ENCODE peak calls at places on chromosomes 5 and 9, in five cellular contexts. U is CD4-positive, alpha-beta T cell; L is thyroid gland; V is lower leg skin; P is fibroblast of pulmonary artery. A is an unnamed sample.
A peak's percentile ranks its signal among the peaks of the same experiment; 100 is the strongest.

GRCh38 chr5:134019636-134020035 is 14.9 kb upstream of the VDAC1 start:
- DNase-seq in U (no peak), P (no peak), V (no peak), L (no peak), A (no peak)

GRCh38 chr5:121366515-121366914 is 485.2 kb upstream of the FTMT start:
- DNase-seq in V (no peak), L (no peak), P (peak; percentile 28), U (no peak), A (no peak)

GRCh38 chr9:69549310-69550202 is 122.6 kb downstream of the APBA1 start:
- DNase-seq in P (peak; percentile 64), V (no peak), L (peak; percentile 20), U (no peak), A (no peak)

GRCh38 chr9:121780177-121780576 is 128.7 kb downstream of the DAB2IP start:
- DNase-seq in P (no peak), V (no peak), U (no peak), L (no peak), A (peak; percentile 15)

GRCh38 chr5:54969856-54970828 is 15.3 kb downstream of the ESM1 start:
- DNase-seq in U (no peak), L (no peak), V (no peak), P (no peak), A (no peak)

GRCh38 chr9:113446323-113446740 is 17.2 kb upstream of the RGS3 start:
- DNase-seq in V (no peak), U (no peak), P (peak; percentile 75), L (no peak), A (no peak)

GRCh38 chr5:179530069-179530998 is 20.0 kb upstream of the RUFY1 start:
- DNase-seq in P (peak; percentile 24), U (peak; percentile 16), V (no peak), L (peak; percentile 54), A (peak; percentile 67)

GRCh38 chr9:35962126-35962906 is 4.4 kb upstream of the OR2S2 start:
- DNase-seq in L (peak; percentile 35), V (no peak), P (peak; percentile 69), U (no peak), A (no peak)

GRCh38 chr9:82560457-82560904 is 502.5 kb downstream of the RASEF start:
- DNase-seq in L (no peak), P (no peak), V (no peak), U (no peak), A (no peak)

GRCh38 chr9:77896269-77897245 is 135.1 kb downstream of the GNAQ start:
- DNase-seq in U (no peak), V (no peak), L (peak; percentile 33), P (no peak), A (no peak)

GRCh38 chr9:89635007-89635742 is 30.4 kb downstream of the GADD45G start:
- DNase-seq in V (no peak), U (no peak), L (peak; percentile 93), P (peak; percentile 78), A (no peak)

GRCh38 chr5:14016549-14016948 is 72.1 kb upstream of the DNAH5 start:
- DNase-seq in P (no peak), L (no peak), V (no peak), U (no peak), A (no peak)

GRCh38 chr5:1052641-1053390 is 44.2 kb downstream of the NKD2 start:
- DNase-seq in P (no peak), V (no peak), L (no peak), U (no peak), A (no peak)
- TF ChIP-seq CTCF in P (no peak), V (no peak), L (no peak), U (no peak), A (no peak)

GRCh38 chr9:117448066-117448465 is 33.2 kb upstream of the ASTN2 start:
- DNase-seq in P (no peak), V (no peak), U (no peak), L (no peak), A (no peak)
- TF ChIP-seq CTCF in P (no peak), V (no peak), U (no peak), L (no peak), A (no peak)

GRCh38 chr5:108729306-108729645 is 18.4 kb upstream of the FER start:
- DNase-seq in P (no peak), U (no peak), L (no peak), V (no peak), A (no peak)

GRCh38 chr5:108727639-108728565 is 19.8 kb upstream of the FER start:
- DNase-seq in P (peak; percentile 93), V (peak; percentile 89), U (peak; percentile 9), L (peak; percentile 94), A (peak; percentile 73)

GRCh38 chr5:108727154-108727638 is 20.5 kb upstream of the FER start:
- DNase-seq in V (peak; percentile 57), U (no peak), P (peak; percentile 25), L (peak; percentile 40), A (no peak)

GRCh38 chr5:108728566-108729305 is 19.0 kb upstream of the FER start:
- DNase-seq in U (peak; percentile 11), P (no peak), V (no peak), L (no peak), A (no peak)

DNA sequence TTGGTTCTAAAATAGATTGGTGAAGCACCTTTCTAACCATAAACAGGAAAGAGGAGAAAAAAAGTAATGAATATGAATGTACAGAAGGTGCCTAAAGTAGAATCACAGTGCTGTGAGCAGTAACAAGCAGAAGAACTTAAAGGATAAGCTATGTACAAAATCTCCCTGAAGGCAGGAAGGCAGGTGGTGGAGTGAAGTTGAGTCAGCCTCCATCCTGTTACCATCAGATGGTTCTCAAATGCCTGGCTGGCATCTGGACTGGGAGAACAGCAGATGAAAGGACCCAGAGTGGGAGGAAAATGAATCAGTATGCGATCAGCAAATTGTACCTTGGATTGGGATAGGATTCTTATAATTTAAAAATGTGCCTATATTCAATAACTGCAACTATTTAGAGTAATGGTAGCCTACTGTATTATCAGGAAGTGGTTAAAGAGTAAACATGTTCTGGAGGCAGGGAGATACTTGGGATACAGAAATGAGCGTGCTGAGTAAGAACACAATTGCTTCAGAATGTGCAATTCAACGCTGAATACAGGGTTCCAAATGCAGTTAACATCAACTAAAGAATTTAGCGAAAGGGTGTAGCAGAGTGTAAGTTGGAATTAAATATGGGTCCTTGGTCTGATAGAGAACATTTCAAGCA is 21.1 kb upstream of the FER start:
- DNase-seq in P (no peak), V (no peak), L (no peak), U (no peak), A (no peak)
- TF ChIP-seq CTCF in P (no peak), V (no peak), L (no peak), U (no peak), A (no peak)

DNA sequence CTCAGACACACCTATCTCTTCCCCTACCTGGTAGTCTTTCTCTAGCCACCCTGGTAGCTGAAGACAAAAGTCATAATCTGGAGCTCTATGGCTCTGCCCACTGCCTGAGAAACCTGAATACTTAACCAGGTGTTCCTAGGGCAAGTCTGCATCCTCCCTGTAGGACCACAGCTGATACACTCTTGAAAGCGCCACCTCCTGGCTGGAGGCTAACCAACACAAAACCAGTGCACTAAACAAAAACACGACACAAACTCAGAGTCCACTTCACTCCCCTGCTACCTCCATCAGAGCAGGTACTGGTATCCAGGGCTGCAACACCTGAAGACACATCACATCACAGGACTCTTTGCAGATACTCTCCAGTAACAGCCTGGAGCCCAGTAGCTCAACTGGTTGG is 84.6 kb upstream of the ANXA1 start:
- DNase-seq in U (no peak), L (no peak), V (no peak), P (no peak), A (no peak)
- TF ChIP-seq CTCF in U (no peak), L (no peak), V (no peak), P (peak; percentile 10), A (no peak)

DNA sequence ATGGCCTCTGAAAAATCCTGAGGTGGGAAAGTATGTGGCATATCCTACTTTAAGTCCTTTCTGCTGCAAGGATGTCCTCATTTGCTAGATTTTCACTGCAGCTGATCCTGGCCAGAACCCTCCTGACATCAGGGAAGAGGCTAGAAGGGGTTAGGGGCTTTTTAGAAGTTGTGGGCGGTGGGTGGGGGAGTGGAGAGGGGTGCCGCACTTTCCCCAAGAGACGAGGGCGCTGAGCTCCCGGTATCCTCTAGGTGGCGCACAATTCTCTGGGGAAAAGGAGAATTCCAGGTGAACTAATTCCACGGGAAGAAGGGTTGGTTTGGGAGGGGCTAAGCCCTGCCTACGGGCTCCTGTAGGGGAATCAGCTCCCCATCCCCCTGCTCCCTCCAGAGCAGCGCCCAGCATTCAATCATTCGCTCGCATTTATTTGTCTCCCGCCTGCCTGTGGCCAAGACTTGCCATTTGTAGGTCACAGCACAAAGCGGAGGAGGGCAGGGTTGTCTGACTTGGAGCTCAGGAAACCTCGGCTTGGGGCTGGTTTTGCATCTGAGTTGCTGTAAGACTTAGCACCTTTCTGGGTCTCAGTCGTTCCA is 42.9 kb upstream of the HAND1 start:
- DNase-seq in U (no peak), P (peak; percentile 6), V (no peak), L (peak; percentile 49), A (peak; percentile 75)
- TF ChIP-seq CTCF in U (peak; percentile 44), P (peak; percentile 68), V (no peak), L (peak; percentile 79), A (peak; percentile 73)

GRCh38 chr9:119375892-119376291 is 6.7 kb upstream of the BRINP1 start:
- DNase-seq in V (no peak), L (no peak), P (no peak), U (no peak), A (no peak)
- TF ChIP-seq CTCF in V (no peak), L (no peak), P (no peak), U (no peak), A (peak; percentile 38)

GRCh38 chr5:107712359-107712870 is 41.7 kb upstream of the EFNA5 start:
- DNase-seq in U (no peak), P (no peak), V (no peak), L (no peak), A (no peak)

GRCh38 chr5:107713228-107713627 is 42.5 kb upstream of the EFNA5 start:
- DNase-seq in P (no peak), U (no peak), L (no peak), V (no peak), A (no peak)

GRCh38 chr5:107719207-107719606 is 48.5 kb upstream of the EFNA5 start:
- DNase-seq in V (no peak), L (no peak), P (no peak), U (no peak), A (no peak)

GRCh38 chr5:107717816-107718215 is 47.1 kb upstream of the EFNA5 start:
- DNase-seq in L (no peak), P (no peak), V (no peak), U (no peak), A (no peak)
- TF ChIP-seq CTCF in L (no peak), P (no peak), V (no peak), U (no peak), A (no peak)

GRCh38 chr5:177336603-177337494 is 14.6 kb downstream of the LMAN2 start:
- DNase-seq in V (no peak), L (no peak), P (no peak), U (no peak), A (no peak)

GRCh38 chr5:177334155-177334551 is 17.3 kb downstream of the LMAN2 start:
- DNase-seq in L (no peak), P (no peak), V (no peak), U (no peak), A (no peak)

GRCh38 chr5:177335701-177336065 is 15.8 kb downstream of the LMAN2 start:
- DNase-seq in P (no peak), V (no peak), U (no peak), L (no peak), A (no peak)

GRCh38 chr5:177335043-177335700 is 16.3 kb downstream of the LMAN2 start:
- DNase-seq in P (no peak), U (no peak), L (no peak), V (no peak), A (no peak)

GRCh38 chr5:177336112-177336511 is 15.4 kb downstream of the LMAN2 start:
- DNase-seq in U (no peak), V (no peak), L (no peak), P (peak; percentile 15), A (no peak)
- TF ChIP-seq CTCF in U (no peak), V (no peak), L (no peak), P (peak; percentile 23), A (no peak)